ENCODE peak calls at places on chromosomes 6 and 20, in ten cellular contexts. D is fibroblast of lung, U is left ventricle myocardium inferior, Q is endothelial cell, V is GM12865, W is A549, K is uterus, I is adrenal gland, R is cardiac muscle cell, O is psoas muscle. C is an unnamed sample.

GRCh38 chr6:134363323-134364039 is 45.6 kb upstream of the SGK1 start:
- DNase-seq in D (peak; percentile 48), U (no peak), Q (no peak), V (no peak), W (peak; percentile 75), K (no peak), I (peak; percentile 67), R (no peak), O (no peak), C (no peak)

GRCh38 chr6:44621846-44622245 is 234.3 kb downstream of the CDC5L start:
- DNase-seq in D (no peak), U (no peak), Q (no peak), V (no peak), W (no peak), K (no peak), I (no peak), R (peak; percentile 83), O (no peak), C (no peak)

GRCh38 chr20:54345301-54345724 is 130.1 kb upstream of the DOK5 start:
- DNase-seq in D (peak; percentile 87), U (no peak), Q (no peak), V (no peak), W (peak; percentile 50), K (no peak), I (no peak), R (peak; percentile 77), O (no peak), C (no peak)

GRCh38 chr20:40942015-40942414 is 86.6 kb upstream of the TOP1 start:
- DNase-seq in D (no peak), U (no peak), Q (no peak), V (peak; percentile 42), W (no peak), K (no peak), I (no peak), R (no peak), O (no peak), C (no peak)

GRCh38 chr20:24821391-24821790 is 127.7 kb upstream of the CST7 start:
- DNase-seq in D (no peak), U (no peak), Q (no peak), V (no peak), W (no peak), K (no peak), I (no peak), R (no peak), O (no peak), C (no peak)

GRCh38 chr6:111573118-111573883 is 32.4 kb downstream of the TRAF3IP2 start:
- DNase-seq in D (peak; percentile 74), U (no peak), Q (no peak), V (no peak), W (no peak), K (peak; percentile 62), I (no peak), R (peak; percentile 72), O (no peak), C (no peak)

GRCh38 chr20:1333462-1334369 is 4.8 kb upstream of the SDCBP2 start:
- DNase-seq in D (no peak), U (no peak), Q (no peak), V (no peak), W (no peak), K (no peak), I (no peak), R (no peak), O (no peak), C (no peak)

GRCh38 chr20:8144282-8145245 is 12.5 kb downstream of the PLCB1 start:
- DNase-seq in D (peak; percentile 90), U (no peak), Q (peak; percentile 5), V (peak; percentile 9), W (no peak), K (no peak), I (no peak), R (peak; percentile 91), O (no peak), C (no peak)

GRCh38 chr6:29976588-29977424 is 34.5 kb downstream of the HLA-A start:
- DNase-seq in D (peak; percentile 66), U (peak; percentile 93), Q (peak; percentile 68), V (peak; percentile 80), W (peak; percentile 79), K (peak; percentile 83), I (peak; percentile 93), R (peak; percentile 76), O (peak; percentile 91), C (peak; percentile 46)

GRCh38 chr6:107488875-107489635 is 862 bp upstream of the SOBP start:
- DNase-seq in D (peak; percentile 37), U (peak; percentile 43), Q (peak; percentile 31), V (peak; percentile 9), W (peak; percentile 32), K (peak; percentile 26), I (peak; percentile 61), R (peak; percentile 34), O (peak; percentile 46), C (no peak)

GRCh38 chr20:7399575-7399974 is 540.7 kb downstream of the HAO1 start:
- DNase-seq in D (no peak), U (no peak), Q (no peak), V (no peak), W (no peak), K (no peak), I (no peak), R (peak; percentile 4), O (no peak), C (no peak)

GRCh38 chr20:47318596-47319516 is 37.6 kb downstream of the ZMYND8 start:
- DNase-seq in D (peak; percentile 89), U (peak; percentile 78), Q (peak; percentile 46), V (no peak), W (peak; percentile 61), K (peak; percentile 84), I (peak; percentile 90), R (peak; percentile 89), O (peak; percentile 83), C (no peak)

GRCh38 chr20:56234110-56234509 is 14.4 kb upstream of the MC3R start:
- DNase-seq in D (no peak), U (no peak), Q (no peak), V (no peak), W (no peak), K (no peak), I (no peak), R (no peak), O (no peak), C (no peak)

GRCh38 chr20:11585752-11586352 is 331.8 kb upstream of the BTBD3 start:
- DNase-seq in D (peak; percentile 9), U (no peak), Q (no peak), V (no peak), W (peak; percentile 32), K (no peak), I (no peak), R (peak; percentile 27), O (no peak), C (no peak)

GRCh38 chr6:54138795-54139194 is 27.6 kb downstream of the MLIP start:
- DNase-seq in D (no peak), U (no peak), Q (no peak), V (no peak), W (no peak), K (no peak), I (no peak), R (no peak), O (no peak), C (no peak)

GRCh38 chr6:161216616-161217205 is 57.1 kb downstream of the AGPAT4 start:
- DNase-seq in D (no peak), U (no peak), Q (no peak), V (no peak), W (no peak), K (no peak), I (no peak), R (no peak), O (no peak), C (no peak)

GRCh38 chr6:161215876-161216615 is 57.8 kb downstream of the AGPAT4 start:
- DNase-seq in D (peak; percentile 71), U (no peak), Q (no peak), V (no peak), W (no peak), K (no peak), I (no peak), R (no peak), O (no peak), C (no peak)

GRCh38 chr6:161217631-161218030 is 56.2 kb downstream of the AGPAT4 start:
- DNase-seq in D (no peak), U (no peak), Q (no peak), V (no peak), W (no peak), K (no peak), I (no peak), R (no peak), O (no peak), C (no peak)

GRCh38 chr6:161219336-161220079 is 54.4 kb downstream of the AGPAT4 start:
- DNase-seq in D (no peak), U (no peak), Q (no peak), V (no peak), W (no peak), K (no peak), I (no peak), R (no peak), O (no peak), C (no peak)

DNA sequence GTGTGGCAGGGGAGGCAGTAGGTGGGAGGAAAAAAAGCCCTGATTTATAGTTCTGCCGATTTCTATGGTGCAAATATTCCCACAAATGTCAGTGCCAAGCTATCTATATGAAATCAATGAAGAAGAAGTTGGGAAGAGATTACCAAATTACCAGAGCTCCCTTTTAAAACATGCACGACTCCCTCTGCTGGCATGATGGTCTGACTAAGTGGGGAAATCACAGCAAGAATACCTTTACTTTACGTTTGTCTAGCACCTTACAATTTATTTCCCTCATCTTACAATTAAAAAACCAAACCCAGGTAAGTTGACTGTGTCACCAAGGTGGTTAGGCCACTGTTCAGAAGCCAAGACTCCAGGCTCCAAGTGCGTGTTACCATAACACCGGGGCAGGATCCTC is 55.6 kb downstream of the AGPAT4 start:
- DNase-seq in D (no peak), U (no peak), Q (no peak), V (no peak), W (no peak), K (no peak), I (no peak), R (no peak), O (no peak), C (no peak)
- TF ChIP-seq CTCF in D (peak; percentile 8), U (peak; percentile 13), Q (no peak), V (no peak), W (no peak), K (no peak), I (no peak), R (no peak), O (no peak), C (no peak)

GRCh38 chr6:33958208-33958862 is 154.5 kb upstream of the MLN start:
- DNase-seq in D (no peak), U (no peak), Q (peak; percentile 35), V (no peak), W (no peak), K (no peak), I (no peak), R (no peak), O (no peak), C (no peak)
- TF ChIP-seq CTCF in D (peak; percentile 19), U (no peak), Q (peak; percentile 30), V (no peak), W (peak; percentile 23), K (no peak), I (no peak), R (peak; percentile 34), O (no peak), C (peak; percentile 18)

GRCh38 chr6:19368511-19368910 is 468.7 kb upstream of the ID4 start:
- DNase-seq in D (peak; percentile 20), U (no peak), Q (no peak), V (no peak), W (no peak), K (no peak), I (no peak), R (peak; percentile 47), O (no peak), C (no peak)
- TF ChIP-seq CTCF in D (no peak), U (no peak), Q (no peak), V (no peak), W (no peak), K (no peak), I (no peak), R (no peak), O (no peak), C (no peak)

GRCh38 chr20:33325350-33325749 is 42.3 kb downstream of the BPIFB1 start:
- DNase-seq in D (no peak), U (no peak), Q (no peak), V (no peak), W (no peak), K (no peak), I (no peak), R (no peak), O (no peak), C (no peak)
- TF ChIP-seq CTCF in D (no peak), U (no peak), Q (no peak), V (no peak), W (no peak), K (no peak), I (no peak), R (no peak), O (no peak), C (no peak)